ENCODE peak calls at places on chromosomes 2 and 18, in seven cellular contexts. T is upper lobe of right lung, P is K562, C is breast epithelium, Z is aorta, D is left ventricle myocardium inferior, Q is PC-9. U is an unnamed sample. For H3K4me1, the result is how much of the 10 kb centered on the place peaks cover.

GRCh38 chr2:120864981-120865380 is 129.3 kb downstream of the GLI2 start:
- DNase-seq in T (peak), P (no peak), C (no peak), Z (peak), D (no peak), Q (no peak), U (peak)

GRCh38 chr2:178843688-178844087 is 36.5 kb upstream of the TTN start:
- DNase-seq in T (no peak), P (no peak), C (no peak), Z (no peak), D (no peak), Q (no peak), U (no peak)

GRCh38 chr18:57209697-57210096 is 62.8 kb downstream of the BOD1L2 start:
- DNase-seq in T (no peak), P (no peak), C (no peak), Z (no peak), D (no peak), Q (no peak), U (no peak)

GRCh38 chr2:50751255-50752069 is 280.5 kb downstream of the NRXN1 start:
- DNase-seq in T (no peak), P (no peak), C (no peak), Z (no peak), D (no peak), Q (no peak), U (no peak)

GRCh38 chr2:4501525-4501924 is 798.1 kb downstream of the DCDC2C start:
- DNase-seq in T (no peak), P (no peak), C (no peak), Z (no peak), D (no peak), Q (no peak), U (no peak)

GRCh38 chr2:18180031-18180610 is 301.7 kb downstream of the KCNS3 start:
- DNase-seq in T (no peak), P (no peak), C (no peak), Z (no peak), D (no peak), Q (no peak), U (no peak)

GRCh38 chr2:64263315-64263714 is 119.1 kb upstream of the PELI1 start:
- DNase-seq in T (no peak), P (no peak), C (peak), Z (no peak), D (no peak), Q (peak), U (peak)

GRCh38 chr18:49170925-49171509 is 220.3 kb upstream of the SMAD7 start:
- DNase-seq in T (no peak), P (no peak), C (no peak), Z (no peak), D (no peak), Q (no peak), U (no peak)

GRCh38 chr2:37119182-37119581 is 34.9 kb downstream of the GPATCH11 start:
- DNase-seq in T (no peak), P (no peak), C (no peak), Z (no peak), D (no peak), Q (no peak), U (no peak)

GRCh38 chr18:57210101-57210661 is 63.3 kb downstream of the BOD1L2 start:
- DNase-seq in T (no peak), P (peak), C (peak), Z (no peak), D (peak), Q (peak), U (peak)

GRCh38 chr2:144430722-144431163 is 89.2 kb downstream of the ZEB2 start:
- DNase-seq in T (no peak), P (no peak), C (no peak), Z (no peak), D (no peak), Q (no peak), U (peak)

GRCh38 chr18:76442413-76443171 is 52.5 kb downstream of the ZNF516 start:
- DNase-seq in T (peak), P (no peak), C (no peak), Z (no peak), D (no peak), Q (no peak), U (no peak)

GRCh38 chr2:25257032-25257455 is 84.7 kb downstream of the DNMT3A start:
- DNase-seq in T (no peak), P (no peak), C (no peak), Z (no peak), D (no peak), Q (no peak), U (no peak)

GRCh38 chr2:64524604-64525322 is 635 bp downstream of the AFTPH start:
- DNase-seq in T (no peak), P (no peak), C (peak), Z (no peak), D (no peak), Q (no peak), U (no peak)

GRCh38 chr2:16208921-16209320 is 268.6 kb downstream of the MYCN start:
- DNase-seq in T (no peak), P (no peak), C (no peak), Z (no peak), D (no peak), Q (no peak), U (no peak)

GRCh38 chr2:219254590-219255219 is 987 bp upstream of the TUBA4A start:
- DNase-seq in T (no peak), P (no peak), C (no peak), Z (no peak), D (no peak), Q (no peak), U (no peak)

GRCh38 chr2:24050041-24050655 is 607 bp downstream of the FKBP1B start:
- DNase-seq in T (peak), P (no peak), C (no peak), Z (peak), D (peak), Q (no peak), U (no peak)

GRCh38 chr2:206790311-206790935 is 25.0 kb downstream of the FASTKD2 start:
- DNase-seq in T (no peak), P (no peak), C (no peak), Z (no peak), D (no peak), Q (no peak), U (no peak)

GRCh38 chr2:114550895-114551793 is 108.7 kb downstream of the DPP10 start:
- DNase-seq in T (no peak), P (no peak), C (peak), Z (no peak), D (no peak), Q (peak), U (peak)

GRCh38 chr2:96772903-96773675 is 12.4 kb downstream of the CNNM4 start:
- DNase-seq in T (no peak), P (no peak), C (peak), Z (no peak), D (no peak), Q (no peak), U (no peak)

GRCh38 chr2:136052374-136053362 is 65.3 kb downstream of the CXCR4 start:
- DNase-seq in T (no peak), P (no peak), C (no peak), Z (no peak), D (no peak), Q (no peak), U (no peak)

GRCh38 chr18:62369129-62369644 is 44.1 kb downstream of the TNFRSF11A start:
- DNase-seq in T (no peak), P (no peak), C (no peak), Z (no peak), D (no peak), Q (no peak), U (no peak)

GRCh38 chr2:238174701-238175100 is 15.9 kb downstream of the ERFE start:
- DNase-seq in T (no peak), P (no peak), C (no peak), Z (no peak), D (no peak), Q (no peak), U (no peak)

GRCh38 chr2:96325038-96325883 is at the start of gene ITPRIPL1:
- DNase-seq in T (no peak), P (peak), C (no peak), Z (peak), D (no peak), Q (no peak), U (no peak)

GRCh38 chr2:101063352-101063751 is 61.3 kb downstream of the RPL31 start:
- DNase-seq in T (no peak), P (no peak), C (no peak), Z (no peak), D (no peak), Q (no peak), U (no peak)

GRCh38 chr18:38526922-38527321 is 961.3 kb upstream of the CELF4 start:
- DNase-seq in T (no peak), P (no peak), C (no peak), Z (no peak), D (no peak), Q (no peak), U (no peak)

GRCh38 chr2:120397362-120397811 is 51.5 kb downstream of the INHBB start:
- DNase-seq in T (no peak), P (no peak), C (no peak), Z (peak), D (no peak), Q (peak), U (peak)

GRCh38 chr2:38146302-38146916 is 70.5 kb upstream of the CYP1B1 start:
- DNase-seq in T (peak), P (peak), C (peak), Z (peak), D (peak), Q (peak), U (peak)

GRCh38 chr2:38142627-38143026 is 66.7 kb upstream of the CYP1B1 start:
- DNase-seq in T (no peak), P (no peak), C (no peak), Z (no peak), D (no peak), Q (no peak), U (no peak)

GRCh38 chr2:38147333-38148121 is 71.6 kb upstream of the CYP1B1 start:
- DNase-seq in T (no peak), P (no peak), C (no peak), Z (no peak), D (no peak), Q (no peak), U (no peak)

GRCh38 chr2:38146917-38147307 is 71.0 kb upstream of the CYP1B1 start:
- DNase-seq in T (no peak), P (peak), C (peak), Z (no peak), D (no peak), Q (peak), U (peak)

DNA sequence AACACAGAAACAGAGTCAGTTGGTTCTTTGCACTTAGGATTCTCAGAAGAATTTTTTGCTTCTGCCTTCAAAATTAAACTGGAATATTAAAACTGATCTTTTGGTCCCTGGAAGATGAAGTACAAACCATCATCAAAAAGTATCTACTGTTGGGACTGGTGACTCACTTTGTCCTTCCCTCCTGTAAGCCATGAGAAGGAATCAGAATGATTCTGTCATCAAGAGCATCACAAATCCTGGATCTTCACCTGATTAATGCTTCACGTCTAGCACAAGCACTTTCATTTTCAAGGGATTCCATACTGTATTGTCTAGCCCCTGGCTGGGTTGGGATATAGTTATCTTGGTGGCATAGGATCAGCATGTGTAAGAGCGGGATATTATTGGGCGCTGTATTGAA is 69.3 kb upstream of the CYP1B1 start:
- DNase-seq in T (no peak), P (no peak), C (no peak), Z (no peak), D (no peak), Q (no peak), U (no peak)
- H3K27ac ChIP-seq in T (no peak), P (no peak), C (peak), Z (no peak), D (peak), Q (peak), U (peak)

GRCh38 chr18:32048507-32049091 is 30.0 kb downstream of the RNF125 start:
- DNase-seq in T (no peak), P (no peak), C (peak), Z (no peak), D (peak), Q (no peak), U (no peak)
- H3K4me1 ChIP-seq in T (under half), P (under half), C (under half), Z (under half), D (under half), Q (under half), U (under half)

GRCh38 chr2:217263796-217264195 is 403.9 kb upstream of the TNP1 start:
- DNase-seq in T (no peak), P (no peak), C (no peak), Z (no peak), D (no peak), Q (no peak), U (no peak)
- H3K27ac ChIP-seq in T (no peak), P (no peak), C (no peak), Z (no peak), D (no peak), Q (no peak), U (no peak)

DNA sequence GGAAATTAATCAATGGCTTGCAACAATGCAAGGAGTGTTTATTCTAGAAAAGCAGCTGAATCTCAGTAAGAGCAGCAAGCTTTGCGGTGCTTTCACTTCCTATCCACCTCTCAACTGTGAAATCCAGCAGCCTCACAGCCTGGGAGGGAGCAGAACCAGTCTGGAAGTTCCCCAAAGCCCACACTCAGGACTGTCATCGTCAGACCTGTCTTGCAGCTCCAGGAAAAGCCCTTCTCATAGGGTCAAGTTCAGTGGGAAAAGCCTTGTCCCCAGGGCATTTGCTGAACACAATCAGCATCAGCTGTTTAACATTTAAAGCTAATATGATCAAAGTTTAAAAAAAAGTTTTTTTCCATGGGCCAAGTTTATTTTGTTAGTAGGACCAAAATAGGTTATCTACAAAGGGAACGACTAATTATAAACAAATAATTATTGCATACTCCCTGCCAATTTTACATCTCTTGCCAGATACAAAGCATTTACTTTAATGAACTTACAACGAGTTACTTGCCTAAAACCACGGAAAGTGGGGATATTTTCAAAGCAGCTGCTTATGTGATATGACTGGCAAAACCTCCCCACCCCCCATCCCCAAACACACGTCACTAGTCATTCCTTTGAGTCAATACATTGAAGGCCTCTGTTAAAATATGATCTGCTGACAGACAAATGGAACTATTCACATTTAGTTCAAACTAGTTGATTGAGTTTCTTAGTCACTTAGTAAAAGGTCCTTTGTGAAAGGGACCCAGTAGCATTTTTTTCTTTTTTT is 36.8 kb downstream of the PARD6G start:
- DNase-seq in T (no peak), P (no peak), C (no peak), Z (no peak), D (no peak), Q (no peak), U (no peak)
- H3K4me1 ChIP-seq in T (under half), P (under half), C (under half), Z (under half), D (under half), Q (under half), U (under half)

GRCh38 chr2:191041418-191042161 is 27.6 kb upstream of the STAT1 start:
- DNase-seq in T (peak), P (no peak), C (no peak), Z (no peak), D (no peak), Q (peak), U (peak)
- H3K27ac ChIP-seq in T (peak), P (no peak), C (no peak), Z (no peak), D (no peak), Q (peak), U (peak)

GRCh38 chr2:218236829-218237228 is 19.8 kb downstream of the ARPC2 start:
- DNase-seq in T (no peak), P (no peak), C (no peak), Z (no peak), D (no peak), Q (no peak), U (no peak)

GRCh38 chr2:218234487-218234886 is 17.5 kb downstream of the ARPC2 start:
- DNase-seq in T (no peak), P (no peak), C (no peak), Z (no peak), D (no peak), Q (no peak), U (no peak)

GRCh38 chr2:218238896-218239295 is 21.9 kb downstream of the ARPC2 start:
- DNase-seq in T (no peak), P (no peak), C (no peak), Z (no peak), D (no peak), Q (no peak), U (no peak)

GRCh38 chr2:218233543-218233942 is 16.6 kb downstream of the ARPC2 start:
- DNase-seq in T (no peak), P (no peak), C (no peak), Z (no peak), D (no peak), Q (no peak), U (no peak)

DNA sequence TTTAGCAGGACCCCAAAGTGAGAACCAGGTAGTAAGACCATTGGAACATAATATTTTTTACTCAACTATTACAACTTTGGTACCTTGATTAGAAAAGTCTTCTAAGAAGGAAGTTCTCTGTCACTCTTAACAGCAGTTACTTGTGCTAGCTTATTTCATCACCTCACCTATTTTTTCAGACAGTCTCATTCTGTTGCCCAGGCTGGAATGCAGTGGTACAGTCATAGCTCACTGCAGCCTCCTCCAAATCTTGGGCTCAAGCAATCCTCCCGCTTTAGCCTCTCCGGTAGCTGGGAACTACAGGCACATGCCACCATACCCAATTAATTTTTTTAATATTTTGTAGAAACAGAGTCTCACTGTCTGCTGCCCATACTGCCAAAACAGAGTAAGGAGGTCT is 18.0 kb downstream of the ARPC2 start:
- DNase-seq in T (no peak), P (no peak), C (no peak), Z (no peak), D (no peak), Q (no peak), U (no peak)
- H3K4me1 ChIP-seq in T (under half), P (under half), C (under half), Z (under half), D (under half), Q (under half), U (under half)

GRCh38 chr18:12278765-12279682 is 24.9 kb downstream of the CIDEA start:
- DNase-seq in T (peak), P (no peak), C (peak), Z (peak), D (peak), Q (no peak), U (peak)
- H3K27ac ChIP-seq in T (peak), P (no peak), C (peak), Z (peak), D (peak), Q (no peak), U (peak)

GRCh38 chr2:231663458-231664290 is 44.7 kb upstream of the PTMA start:
- DNase-seq in T (no peak), P (no peak), C (no peak), Z (no peak), D (no peak), Q (no peak), U (no peak)
- H3K4me1 ChIP-seq in T (under half), P (half or more), C (under half), Z (under half), D (under half), Q (under half), U (half or more)

DNA sequence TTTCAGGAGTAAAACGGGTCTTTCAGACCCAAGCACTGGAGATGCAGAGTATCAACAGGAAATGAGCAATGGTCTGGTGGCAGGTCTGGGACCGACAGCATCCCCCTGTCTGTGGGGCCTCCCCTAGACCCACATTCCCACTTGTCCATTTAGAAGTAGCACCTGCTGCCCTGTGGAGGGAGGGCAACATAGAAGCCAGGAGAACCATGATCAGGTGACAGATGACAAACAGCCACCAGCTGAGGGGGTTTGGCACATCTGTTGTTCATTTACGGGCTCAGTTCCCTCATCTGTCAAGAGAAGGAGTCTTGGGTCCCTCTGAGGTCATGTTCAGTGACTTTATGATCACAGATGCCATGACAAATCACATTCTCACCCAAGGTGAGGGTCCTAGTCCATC is 77.9 kb upstream of the SLC66A3 start:
- DNase-seq in T (no peak), P (no peak), C (no peak), Z (no peak), D (no peak), Q (no peak), U (peak)
- H3K27ac ChIP-seq in T (no peak), P (no peak), C (no peak), Z (no peak), D (no peak), Q (no peak), U (no peak)

GRCh38 chr18:25284861-25285574 is 66.9 kb downstream of the ZNF521 start:
- DNase-seq in T (no peak), P (no peak), C (no peak), Z (no peak), D (no peak), Q (no peak), U (no peak)
- H3K4me1 ChIP-seq in T (under half), P (under half), C (under half), Z (under half), D (half or more), Q (under half), U (under half)